ENCODE peak calls at places on chromosome 1, in nine cellular contexts. C, R, W, N, Z, V, P, A and I are unnamed samples.

GRCh38 chr1:197995408-197996258 is 78.5 kb downstream of the LHX9 start:
- DNase-seq in P (no peak), A (no peak), R (no peak), V (no peak), N (no peak), C (no peak), W (peak), Z (no peak), I (no peak)

GRCh38 chr1:198669023-198669698 is 30.3 kb downstream of the PTPRC start:
- DNase-seq in W (peak), C (no peak), Z (no peak), P (peak), N (peak), A (no peak), R (no peak), V (peak), I (peak)

GRCh38 chr1:178262101-178262500 is 168.2 kb downstream of the RASAL2 start:
- DNase-seq in W (peak), V (no peak), R (no peak), P (peak), N (peak), A (no peak), Z (no peak), C (peak), I (no peak)

GRCh38 chr1:244614113-244614836 is 38.7 kb upstream of the DESI2 start:
- DNase-seq in V (no peak), N (peak), P (no peak), A (peak), R (peak), W (no peak), Z (no peak), C (no peak), I (no peak)

GRCh38 chr1:216293673-216294072 is 129.6 kb downstream of the USH2A start:
- DNase-seq in P (no peak), W (no peak), N (peak), A (no peak), R (no peak), V (peak), C (no peak), Z (no peak), I (peak)

GRCh38 chr1:206706806-206707205 is 22.1 kb downstream of the MAPKAPK2 start:
- DNase-seq in Z (no peak), R (peak), C (no peak), N (no peak), V (no peak), W (no peak), A (no peak), P (no peak), I (no peak)

GRCh38 chr1:175422122-175422521 is 229.5 kb upstream of the KIAA0040 start:
- DNase-seq in A (no peak), C (no peak), N (no peak), R (no peak), P (no peak), Z (no peak), W (no peak), V (no peak), I (no peak)

GRCh38 chr1:5994713-5995621 is 2.7 kb upstream of the NPHP4 start:
- DNase-seq in Z (peak), P (no peak), C (peak), V (no peak), A (no peak), R (no peak), W (no peak), N (no peak), I (no peak)

GRCh38 chr1:172746091-172746949 is 87.4 kb downstream of the FASLG start:
- DNase-seq in N (peak), V (peak), C (no peak), R (no peak), A (no peak), W (peak), P (peak), Z (peak), I (peak)

GRCh38 chr1:205346956-205347574 is 9.7 kb downstream of the KLHDC8A start:
- DNase-seq in N (peak), W (peak), P (no peak), A (no peak), Z (no peak), R (no peak), V (no peak), C (peak), I (no peak)

GRCh38 chr1:236774926-236775325 is 20.2 kb upstream of the MTR start:
- DNase-seq in W (no peak), V (peak), R (no peak), A (no peak), Z (no peak), N (peak), C (peak), P (no peak), I (no peak)

GRCh38 chr1:210340751-210341328 is 12.1 kb downstream of the HHAT start:
- DNase-seq in P (no peak), R (no peak), A (no peak), Z (no peak), C (no peak), W (no peak), V (no peak), N (no peak), I (no peak)

GRCh38 chr1:161420763-161421455 is 53.2 kb upstream of the CFAP126 start:
- DNase-seq in N (no peak), A (no peak), R (no peak), W (no peak), P (peak), V (no peak), C (peak), Z (no peak), I (no peak)

GRCh38 chr1:161421456-161421855 is 53.8 kb upstream of the CFAP126 start:
- DNase-seq in R (no peak), V (no peak), W (no peak), C (no peak), A (no peak), Z (no peak), N (no peak), P (no peak), I (no peak)
- H3K4me3 ChIP-seq in R (no peak), V (no peak), W (peak), C (peak), A (no peak), Z (no peak), N (no peak), P (no peak), I (no peak)

DNA sequence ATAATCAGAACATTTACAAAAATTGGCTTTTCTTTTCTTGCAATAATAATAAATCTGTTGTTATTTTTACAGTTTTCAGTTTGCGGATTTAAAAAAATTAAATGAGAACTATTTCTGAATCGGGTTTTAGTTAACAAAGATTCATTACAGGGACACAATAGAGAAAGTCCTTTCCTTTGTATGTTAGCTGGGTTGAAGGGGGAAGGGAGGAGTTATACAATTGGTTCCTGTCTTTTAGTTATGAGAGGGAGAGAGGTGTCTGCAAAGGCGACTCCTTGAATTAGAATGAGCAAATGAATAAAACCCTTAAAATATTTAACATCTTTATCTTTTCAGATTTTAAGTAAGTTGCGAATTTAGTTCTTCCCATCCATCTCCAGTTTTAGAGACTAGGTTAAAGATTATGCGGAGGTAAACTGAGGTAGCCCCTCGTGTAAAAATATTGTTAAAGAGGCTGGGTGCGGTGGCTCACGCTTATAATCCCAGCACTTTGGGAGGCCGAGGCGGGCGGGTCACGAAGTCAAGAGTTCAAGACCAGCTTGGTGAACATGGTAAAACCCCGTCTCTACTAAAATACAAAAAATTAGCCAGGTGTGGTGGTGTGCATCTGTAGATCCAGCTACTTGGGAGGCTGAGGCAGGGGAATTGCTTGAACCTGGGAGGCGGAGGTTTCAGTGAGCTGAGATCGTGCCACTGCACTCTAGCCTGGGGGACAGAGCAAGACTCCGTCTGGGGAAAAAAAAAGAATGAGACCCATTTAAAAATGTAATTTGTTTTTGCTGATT is 3.9 kb downstream of the SPEN start:
- DNase-seq in V (no peak), A (no peak), P (no peak), C (peak), R (no peak), W (no peak), N (peak), Z (no peak), I (no peak)
- H3K4me3 ChIP-seq in V (no peak), A (no peak), P (no peak), C (peak), R (no peak), W (no peak), N (no peak), Z (no peak), I (no peak)

DNA sequence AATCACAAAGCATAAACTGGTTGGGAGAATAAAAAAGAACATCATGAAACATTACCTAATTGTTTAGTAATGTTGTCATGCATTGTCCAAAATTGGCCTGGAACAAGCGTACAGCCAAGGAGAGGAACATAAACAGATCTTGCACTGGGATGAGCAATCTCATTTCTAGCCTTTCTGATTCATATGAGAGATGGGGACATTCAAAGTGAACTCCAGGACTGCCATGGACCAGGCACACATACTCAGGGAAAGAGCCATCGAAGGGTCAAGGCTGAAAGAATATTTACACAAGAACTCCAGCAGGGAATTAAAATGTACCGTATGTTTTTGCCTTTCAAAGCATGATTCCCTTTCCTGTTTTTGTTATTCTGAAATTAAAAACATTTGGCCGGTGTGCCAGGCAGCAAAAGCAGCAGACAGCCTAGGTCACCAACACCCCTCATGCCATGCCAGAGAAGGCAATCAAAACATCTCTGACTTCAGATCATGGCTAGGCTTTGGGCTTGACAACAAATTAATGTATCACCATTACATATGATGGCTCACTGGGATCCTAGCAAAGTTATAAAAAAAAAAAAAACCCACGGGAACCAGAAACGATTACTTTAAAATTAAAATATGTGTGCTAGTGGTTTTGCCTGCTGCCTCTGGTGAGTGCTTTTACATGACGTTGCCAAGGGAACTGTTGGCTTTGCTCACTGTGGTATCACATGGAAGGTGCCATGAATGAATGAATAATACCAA is 159.8 kb downstream of the TGFBR3 start:
- DNase-seq in P (no peak), C (no peak), V (peak), N (peak), A (no peak), Z (no peak), R (peak), W (no peak), I (peak)
- H3K4me3 ChIP-seq in P (no peak), C (no peak), V (no peak), N (no peak), A (no peak), Z (no peak), R (peak), W (no peak), I (no peak)

DNA sequence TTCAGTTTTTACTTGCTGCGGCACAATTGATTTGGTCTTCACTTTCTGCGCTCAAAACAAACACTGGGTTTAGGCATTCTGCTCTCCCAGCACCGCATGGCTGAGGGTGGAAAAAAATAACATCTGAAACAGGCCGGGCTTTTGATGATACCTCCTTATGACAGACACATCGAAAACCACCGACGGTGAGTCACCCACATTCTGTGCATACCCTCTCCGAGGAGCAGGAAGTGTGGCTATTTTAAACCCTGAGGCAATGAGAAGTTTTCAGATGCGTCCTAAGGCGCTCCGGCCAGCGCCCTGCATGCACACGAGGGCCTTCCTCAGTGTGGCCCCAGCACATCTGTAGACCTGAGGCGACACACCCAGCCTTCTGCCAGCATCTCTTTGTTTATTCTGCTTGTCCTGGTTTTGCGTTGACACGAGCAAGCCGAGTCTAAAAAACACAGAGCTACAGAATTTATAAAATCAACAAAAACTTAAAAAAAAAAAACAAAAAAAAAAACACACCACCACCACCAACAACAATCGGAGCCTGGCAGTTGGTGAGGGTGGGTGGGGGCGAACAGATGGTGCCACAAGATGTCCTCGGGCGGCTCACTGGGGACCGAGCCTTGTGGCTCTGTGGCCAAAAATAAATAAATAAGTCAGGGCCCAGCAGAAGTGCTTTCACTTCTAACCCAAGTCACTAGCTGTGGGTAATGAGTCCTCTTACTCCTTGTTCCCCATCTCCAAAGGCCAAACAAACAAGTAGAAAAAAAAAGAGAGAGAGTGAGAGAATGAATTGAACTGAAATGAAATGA is 162.6 kb upstream of the IRF2BP2 start:
- DNase-seq in V (peak), P (peak), C (peak), R (peak), W (peak), N (peak), A (peak), Z (peak), I (peak)
- H3K4me3 ChIP-seq in V (no peak), P (no peak), C (no peak), R (no peak), W (peak), N (no peak), A (no peak), Z (no peak), I (no peak)

GRCh38 chr1:219120625-219121544 is 52.8 kb upstream of the LYPLAL1 start:
- DNase-seq in P (no peak), A (no peak), R (peak), N (peak), Z (no peak), W (no peak), V (peak), C (peak), I (peak)
- H3K4me3 ChIP-seq in P (no peak), A (no peak), R (no peak), N (no peak), Z (no peak), W (no peak), V (no peak), C (no peak), I (no peak)

GRCh38 chr1:65069186-65069585 is 78.8 kb upstream of the AK4 start:
- DNase-seq in P (no peak), N (no peak), R (no peak), V (no peak), C (no peak), Z (peak), A (no peak), W (no peak), I (no peak)
- H3K4me3 ChIP-seq in P (no peak), N (peak), R (peak), V (no peak), C (peak), Z (peak), A (no peak), W (peak), I (no peak)

GRCh38 chr1:193070942-193071341 is 11.5 kb downstream of the RO60 start:
- DNase-seq in Z (no peak), A (no peak), R (no peak), C (peak), P (no peak), V (no peak), W (no peak), N (no peak), I (no peak)

GRCh38 chr1:193068013-193068412 is 8.6 kb downstream of the RO60 start:
- DNase-seq in C (no peak), W (no peak), R (no peak), P (no peak), N (no peak), V (no peak), Z (no peak), A (no peak), I (no peak)

GRCh38 chr1:193066606-193067005 is 7.2 kb downstream of the RO60 start:
- DNase-seq in P (no peak), A (no peak), R (no peak), N (no peak), Z (no peak), V (no peak), W (no peak), C (no peak), I (no peak)

GRCh38 chr1:193069748-193070394 is 10.5 kb downstream of the RO60 start:
- DNase-seq in P (peak), A (no peak), N (no peak), W (no peak), V (peak), Z (no peak), C (peak), R (no peak), I (no peak)

DNA sequence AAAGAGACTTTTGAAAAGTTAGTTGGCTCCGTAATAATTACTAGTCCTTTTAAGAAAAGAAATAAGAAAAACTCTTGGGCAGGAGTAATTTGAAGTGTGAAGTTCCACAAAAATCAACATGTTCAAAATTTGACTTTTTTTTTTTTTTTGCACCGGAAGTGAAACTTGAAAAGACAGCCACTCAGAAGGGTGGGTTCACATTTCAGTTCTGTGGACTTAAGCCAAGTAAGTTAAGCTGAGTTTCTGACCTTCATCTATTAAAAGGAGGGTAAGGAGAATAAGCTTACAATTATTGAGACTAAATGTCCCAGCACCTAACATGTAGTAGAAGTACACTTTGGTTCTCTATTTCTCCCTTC is 11.0 kb downstream of the RO60 start:
- DNase-seq in A (no peak), P (no peak), R (no peak), Z (no peak), W (no peak), N (no peak), V (no peak), C (no peak), I (no peak)
- H3K4me3 ChIP-seq in A (no peak), P (no peak), R (no peak), Z (no peak), W (no peak), N (no peak), V (no peak), C (no peak), I (no peak)

GRCh38 chr1:20473894-20474293 is 12.1 kb downstream of the CAMK2N1 start:
- DNase-seq in Z (no peak), C (no peak), R (no peak), W (no peak), N (no peak), V (no peak), P (no peak), A (no peak), I (no peak)

GRCh38 chr1:20474333-20474975 is 11.6 kb downstream of the CAMK2N1 start:
- DNase-seq in C (no peak), W (no peak), P (no peak), N (no peak), V (peak), A (no peak), Z (no peak), R (no peak), I (no peak)

GRCh38 chr1:20472121-20472520 is 13.9 kb downstream of the CAMK2N1 start:
- DNase-seq in C (no peak), A (no peak), W (no peak), R (no peak), Z (no peak), N (no peak), V (no peak), P (no peak), I (no peak)

GRCh38 chr1:20475002-20475401 is 11.0 kb downstream of the CAMK2N1 start:
- DNase-seq in W (no peak), P (no peak), V (no peak), Z (no peak), C (no peak), A (no peak), R (no peak), N (no peak), I (no peak)

DNA sequence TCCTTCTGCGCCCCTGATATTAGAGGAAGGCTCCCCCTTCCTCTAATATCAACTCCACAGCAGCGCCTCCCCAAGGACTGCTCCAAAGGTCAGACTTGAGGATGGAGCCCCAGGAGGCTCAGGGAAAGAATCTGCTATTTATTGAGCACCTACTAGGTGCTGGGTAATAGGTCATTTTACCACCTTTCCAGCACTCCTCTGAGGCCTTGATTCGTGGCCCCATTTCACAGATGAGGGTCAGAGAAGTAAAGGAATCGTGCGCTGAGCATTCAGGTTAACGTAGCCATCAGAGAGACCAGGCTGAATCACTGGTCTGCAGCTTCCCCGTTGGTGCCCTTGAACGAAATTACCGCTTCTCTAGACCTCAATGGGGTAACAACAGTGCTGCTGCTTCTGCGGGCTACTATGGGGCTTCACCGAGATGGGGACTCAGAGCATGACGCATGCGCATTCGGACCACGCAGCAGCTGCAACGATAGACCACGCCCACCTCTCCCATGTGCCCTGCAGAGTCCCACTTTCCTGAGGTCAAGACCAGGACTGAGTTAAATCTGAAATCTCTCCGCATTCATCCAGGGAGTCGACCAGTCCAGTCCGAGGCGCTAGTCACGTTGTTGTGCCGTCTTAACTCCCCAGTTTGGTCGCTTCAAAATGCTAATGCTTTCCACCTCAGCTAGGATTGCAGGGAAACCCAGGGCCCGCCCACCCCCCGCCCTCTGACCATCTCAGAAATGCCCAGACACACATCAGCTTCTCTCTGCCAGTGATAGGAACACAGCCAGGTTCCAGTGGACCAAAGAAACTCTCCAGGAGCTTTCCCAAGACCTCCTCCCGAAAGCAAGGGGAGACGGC is 12.9 kb downstream of the CAMK2N1 start:
- DNase-seq in W (no peak), P (peak), Z (no peak), R (peak), C (peak), A (no peak), N (peak), V (peak), I (no peak)
- H3K4me3 ChIP-seq in W (no peak), P (no peak), Z (no peak), R (no peak), C (peak), A (no peak), N (no peak), V (no peak), I (no peak)

DNA sequence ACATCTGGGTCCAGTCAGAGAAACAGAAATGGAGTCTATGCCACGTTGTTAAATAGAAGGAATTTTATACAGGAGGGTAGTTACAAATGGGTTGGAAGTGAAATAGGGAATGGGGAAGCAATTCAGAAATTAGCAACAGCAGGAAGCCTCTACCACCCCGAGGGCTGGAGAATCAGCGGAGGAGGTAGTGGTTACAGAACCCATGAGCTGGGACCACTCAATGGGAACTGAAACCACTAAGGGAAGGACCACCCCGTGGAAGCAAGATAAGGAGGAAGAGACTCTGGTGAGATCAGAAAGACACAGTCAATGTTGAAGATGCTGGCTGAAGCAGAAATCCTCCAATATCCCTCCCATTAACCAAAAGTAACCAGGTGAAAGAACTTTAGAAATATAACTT is 15.5 kb upstream of the MAST2 start:
- DNase-seq in R (no peak), N (no peak), W (no peak), P (no peak), V (no peak), Z (no peak), A (no peak), C (no peak), I (no peak)
- H3K4me3 ChIP-seq in R (no peak), N (no peak), W (no peak), P (no peak), V (no peak), Z (no peak), A (no peak), C (no peak), I (no peak)